ENCODE peak calls at places on chromosomes 2 and 18, in four cellular contexts. One of them, this sample, is unnamed.

GRCh38 chr18:74613390-74613789 is 15.7 kb downstream of the ZNF407 start:
- DNase-seq in CD4-positive, CD25-positive, alpha-beta regulatory T cell: no peak
- DNase-seq in progenitor cell of endocrine pancreas: no peak
- DNase-seq in HT-29: no peak
- DNase-seq in this sample: no peak

GRCh38 chr2:128502638-128503246 is 184.1 kb upstream of the HS6ST1 start:
- DNase-seq in CD4-positive, CD25-positive, alpha-beta regulatory T cell: no peak
- DNase-seq in progenitor cell of endocrine pancreas: no peak
- DNase-seq in HT-29: no peak
- DNase-seq in this sample: no peak

GRCh38 chr2:70536517-70537060 is 17.0 kb downstream of the TGFA start:
- DNase-seq in CD4-positive, CD25-positive, alpha-beta regulatory T cell: no peak
- DNase-seq in progenitor cell of endocrine pancreas: no peak
- DNase-seq in HT-29: no peak
- DNase-seq in this sample: no peak

GRCh38 chr2:8148260-8148880 is 533.5 kb upstream of the ID2 start:
- DNase-seq in CD4-positive, CD25-positive, alpha-beta regulatory T cell: no peak
- DNase-seq in progenitor cell of endocrine pancreas: no peak
- DNase-seq in HT-29: peak; percentile 9
- DNase-seq in this sample: peak; percentile 75

GRCh38 chr2:219689676-219690628 is 62.5 kb downstream of the SLC4A3 start:
- DNase-seq in CD4-positive, CD25-positive, alpha-beta regulatory T cell: peak; percentile 17
- DNase-seq in progenitor cell of endocrine pancreas: no peak
- DNase-seq in HT-29: peak; percentile 54
- DNase-seq in this sample: peak; percentile 52

GRCh38 chr2:30666307-30666874 is 140.9 kb downstream of the CAPN13 start:
- DNase-seq in CD4-positive, CD25-positive, alpha-beta regulatory T cell: no peak
- DNase-seq in progenitor cell of endocrine pancreas: no peak
- DNase-seq in HT-29: peak; percentile 41
- DNase-seq in this sample: peak; percentile 20

GRCh38 chr2:150916997-150917396 is 344.7 kb downstream of the RBM43 start:
- DNase-seq in CD4-positive, CD25-positive, alpha-beta regulatory T cell: no peak
- DNase-seq in progenitor cell of endocrine pancreas: no peak
- DNase-seq in HT-29: no peak
- DNase-seq in this sample: no peak

GRCh38 chr2:128622371-128622770 is 303.7 kb upstream of the HS6ST1 start:
- DNase-seq in CD4-positive, CD25-positive, alpha-beta regulatory T cell: no peak
- DNase-seq in progenitor cell of endocrine pancreas: no peak
- DNase-seq in HT-29: no peak
- DNase-seq in this sample: peak; percentile 4

GRCh38 chr2:15313657-15314056 is 247.5 kb downstream of the NBAS start:
- DNase-seq in CD4-positive, CD25-positive, alpha-beta regulatory T cell: no peak
- DNase-seq in progenitor cell of endocrine pancreas: no peak
- DNase-seq in HT-29: no peak
- DNase-seq in this sample: no peak

GRCh38 chr2:196601430-196602306 is 37.8 kb upstream of the CCDC150 start:
- DNase-seq in CD4-positive, CD25-positive, alpha-beta regulatory T cell: no peak
- DNase-seq in progenitor cell of endocrine pancreas: no peak
- DNase-seq in HT-29: peak; percentile 86
- DNase-seq in this sample: no peak

GRCh38 chr2:97995026-97995733 is 568 bp downstream of the TMEM131 start:
- DNase-seq in CD4-positive, CD25-positive, alpha-beta regulatory T cell: peak; percentile 54
- DNase-seq in progenitor cell of endocrine pancreas: peak; percentile 37
- DNase-seq in HT-29: peak; percentile 43
- DNase-seq in this sample: peak; percentile 61

GRCh38 chr2:106596844-106597243 is 109.7 kb downstream of the CD8B2 start:
- DNase-seq in CD4-positive, CD25-positive, alpha-beta regulatory T cell: no peak
- DNase-seq in progenitor cell of endocrine pancreas: no peak
- DNase-seq in HT-29: peak; percentile 16
- DNase-seq in this sample: no peak

GRCh38 chr18:25223899-25224607 is 127.9 kb downstream of the ZNF521 start:
- DNase-seq in CD4-positive, CD25-positive, alpha-beta regulatory T cell: no peak
- DNase-seq in progenitor cell of endocrine pancreas: no peak
- DNase-seq in HT-29: no peak
- DNase-seq in this sample: no peak

This sample was measured in small intestine.